ENCODE peak calls at places on chromosome 12, in six cellular contexts. W is LoVo; I is NCI-H446 treated with DMSO at 0.1 percent for 48 hours; G is kidney glomerular epithelial cell; Y is stimulated activated CD4-positive, alpha-beta T cell treated with anti-CD3 and anti-CD28 coated beads, Interleukin-4, amount 100 ng/mL, for 24 hours; B is SW 1271. X is an unnamed sample.

GRCh38 chr12:12533238-12533829 is 29.3 kb downstream of the DUSP16 start:
- DNase-seq in W (peak), I (peak), G (no peak), Y (no peak), B (no peak), X (no peak)

GRCh38 chr12:78470354-78471195 is 394.0 kb upstream of the SYT1 start:
- DNase-seq in W (peak), I (peak), G (peak), Y (no peak), B (no peak), X (no peak)

GRCh38 chr12:29796823-29797263 is 13.1 kb upstream of the TMTC1 start:
- DNase-seq in W (no peak), I (no peak), G (no peak), Y (no peak), B (no peak), X (no peak)

GRCh38 chr12:93773122-93773871 is 96.1 kb downstream of the CRADD start:
- DNase-seq in W (no peak), I (no peak), G (no peak), Y (peak), B (no peak), X (no peak)

GRCh38 chr12:92574046-92574783 is 128.6 kb upstream of the PLEKHG7 start:
- DNase-seq in W (no peak), I (no peak), G (peak), Y (no peak), B (no peak), X (no peak)

GRCh38 chr12:80936642-80937390 is 918 bp downstream of the LIN7A start:
- DNase-seq in W (no peak), I (no peak), G (peak), Y (no peak), B (no peak), X (no peak)

GRCh38 chr12:109833307-109834189 is at the start of gene TRPV4:
- DNase-seq in W (no peak), I (no peak), G (no peak), Y (no peak), B (no peak), X (no peak)

GRCh38 chr12:4274396-4274959 is 916 bp downstream of the CCND2 start:
- DNase-seq in W (no peak), I (no peak), G (no peak), Y (peak), B (no peak), X (peak)

GRCh38 chr12:52920937-52921336 is 16.1 kb upstream of the KRT8 start:
- DNase-seq in W (no peak), I (no peak), G (no peak), Y (no peak), B (no peak), X (no peak)

GRCh38 chr12:2382391-2383155 is 329.8 kb downstream of the CACNA1C start:
- DNase-seq in W (no peak), I (no peak), G (peak), Y (no peak), B (no peak), X (no peak)

GRCh38 chr12:132475304-132476037 is 14.5 kb upstream of the FBRSL1 start:
- DNase-seq in W (peak), I (no peak), G (no peak), Y (peak), B (no peak), X (no peak)

GRCh38 chr12:124829008-124829707 is 34.5 kb downstream of the SCARB1 start:
- DNase-seq in W (peak), I (no peak), G (peak), Y (no peak), B (no peak), X (no peak)

GRCh38 chr12:131929530-131930456 is 717 bp downstream of the PUS1 start:
- DNase-seq in W (peak), I (no peak), G (peak), Y (peak), B (no peak), X (peak)

GRCh38 chr12:86264451-86265328 is 8.5 kb upstream of the MGAT4C start:
- DNase-seq in W (no peak), I (no peak), G (no peak), Y (no peak), B (no peak), X (no peak)

GRCh38 chr12:12327802-12328201 is 22.2 kb downstream of the MANSC1 start:
- DNase-seq in W (peak), I (peak), G (peak), Y (peak), B (peak), X (no peak)

GRCh38 chr12:116278667-116279066 is 1.2 kb upstream of the MED13L start:
- DNase-seq in W (no peak), I (no peak), G (no peak), Y (no peak), B (no peak), X (no peak)

GRCh38 chr12:29066061-29066588 is 83.0 kb upstream of the FAR2 start:
- DNase-seq in W (no peak), I (peak), G (no peak), Y (no peak), B (no peak), X (no peak)

GRCh38 chr12:29544428-29545101 is 47.1 kb upstream of the OVCH1 start:
- DNase-seq in W (no peak), I (no peak), G (no peak), Y (no peak), B (no peak), X (no peak)

GRCh38 chr12:42109031-42109430 is 35.6 kb downstream of the GXYLT1 start:
- DNase-seq in W (no peak), I (no peak), G (no peak), Y (no peak), B (no peak), X (no peak)

GRCh38 chr12:10242539-10242938 is 29.9 kb downstream of the GABARAPL1 start:
- DNase-seq in W (no peak), I (no peak), G (no peak), Y (no peak), B (no peak), X (no peak)

GRCh38 chr12:124750787-124751471 is 112.7 kb downstream of the SCARB1 start:
- DNase-seq in W (no peak), I (no peak), G (no peak), Y (no peak), B (no peak), X (no peak)

GRCh38 chr12:58557156-58557555 is 363.1 kb downstream of the LRIG3 start:
- DNase-seq in W (no peak), I (no peak), G (peak), Y (no peak), B (no peak), X (no peak)

GRCh38 chr12:48183876-48184548 is 568 bp downstream of the CCDC184 start:
- DNase-seq in W (no peak), I (no peak), G (no peak), Y (no peak), B (no peak), X (peak)

X was measured in activated CD8-positive, alpha-beta memory T cell treated with anti-CD3 and anti-CD28 coated beads, Interleukin-2, amount 50 U/mL, for 48 hours.